ENCODE peak calls at places on chromosomes 3 and 15, in nine cellular contexts. One of them, this sample, is unnamed.
A peak's percentile ranks its signal among the peaks of the same experiment; 100 is the strongest.

GRCh38 chr3:23183114-23183513 is 20.0 kb upstream of the UBE2E2 start:
- DNase-seq in OCI-M1: no peak
- DNase-seq in ELF-1: no peak
- DNase-seq in dermis blood vessel endothelial cell: no peak
- DNase-seq in hypothalamus: no peak
- DNase-seq in renal cortical epithelial cell: no peak
- DNase-seq in AG04449: no peak
- DNase-seq in pons: no peak
- DNase-seq in activated CD8-positive, alpha-beta memory T cell treated with anti-CD3 and anti-CD28 coated beads for 24 hours: no peak
- DNase-seq in this sample: no peak

GRCh38 chr15:73965094-73965729 is 26.9 kb downstream of the STOML1 start:
- DNase-seq in OCI-M1: no peak
- DNase-seq in ELF-1: peak; percentile 90
- DNase-seq in dermis blood vessel endothelial cell: no peak
- DNase-seq in hypothalamus: no peak
- DNase-seq in renal cortical epithelial cell: no peak
- DNase-seq in AG04449: no peak
- DNase-seq in pons: no peak
- DNase-seq in activated CD8-positive, alpha-beta memory T cell treated with anti-CD3 and anti-CD28 coated beads for 24 hours: peak; percentile 75
- DNase-seq in this sample: no peak

GRCh38 chr3:126850370-126851085 is 132.4 kb upstream of the PLXNA1 start:
- DNase-seq in OCI-M1: no peak
- DNase-seq in ELF-1: peak; percentile 97
- DNase-seq in dermis blood vessel endothelial cell: peak; percentile 7
- DNase-seq in hypothalamus: no peak
- DNase-seq in renal cortical epithelial cell: peak; percentile 92
- DNase-seq in AG04449: peak; percentile 73
- DNase-seq in pons: no peak
- DNase-seq in activated CD8-positive, alpha-beta memory T cell treated with anti-CD3 and anti-CD28 coated beads for 24 hours: no peak
- DNase-seq in this sample: peak; percentile 81

GRCh38 chr3:196988241-196989029 is 19.8 kb upstream of the PIGZ start:
- DNase-seq in OCI-M1: peak; percentile 82
- DNase-seq in ELF-1: peak; percentile 58
- DNase-seq in dermis blood vessel endothelial cell: no peak
- DNase-seq in hypothalamus: no peak
- DNase-seq in renal cortical epithelial cell: no peak
- DNase-seq in AG04449: no peak
- DNase-seq in pons: no peak
- DNase-seq in activated CD8-positive, alpha-beta memory T cell treated with anti-CD3 and anti-CD28 coated beads for 24 hours: no peak
- DNase-seq in this sample: no peak

GRCh38 chr15:57283774-57284508 is 92.4 kb upstream of the CGNL1 start:
- DNase-seq in OCI-M1: peak; percentile 75
- DNase-seq in ELF-1: no peak
- DNase-seq in dermis blood vessel endothelial cell: no peak
- DNase-seq in hypothalamus: no peak
- DNase-seq in renal cortical epithelial cell: no peak
- DNase-seq in AG04449: no peak
- DNase-seq in pons: no peak
- DNase-seq in activated CD8-positive, alpha-beta memory T cell treated with anti-CD3 and anti-CD28 coated beads for 24 hours: no peak
- DNase-seq in this sample: no peak

GRCh38 chr3:43270078-43270477 is 16.3 kb upstream of the SNRK start:
- DNase-seq in OCI-M1: no peak
- DNase-seq in ELF-1: no peak
- DNase-seq in dermis blood vessel endothelial cell: no peak
- DNase-seq in hypothalamus: no peak
- DNase-seq in renal cortical epithelial cell: no peak
- DNase-seq in AG04449: no peak
- DNase-seq in pons: no peak
- DNase-seq in activated CD8-positive, alpha-beta memory T cell treated with anti-CD3 and anti-CD28 coated beads for 24 hours: no peak
- DNase-seq in this sample: no peak

GRCh38 chr3:119589087-119589773 is 8.5 kb upstream of the PLA1A start:
- DNase-seq in OCI-M1: no peak
- DNase-seq in ELF-1: no peak
- DNase-seq in dermis blood vessel endothelial cell: no peak
- DNase-seq in hypothalamus: no peak
- DNase-seq in renal cortical epithelial cell: no peak
- DNase-seq in AG04449: no peak
- DNase-seq in pons: no peak
- DNase-seq in activated CD8-positive, alpha-beta memory T cell treated with anti-CD3 and anti-CD28 coated beads for 24 hours: no peak
- DNase-seq in this sample: no peak

GRCh38 chr3:98761656-98762229 is 1.4 kb upstream of the ST3GAL6 start:
- DNase-seq in OCI-M1: peak; percentile 75
- DNase-seq in ELF-1: no peak
- DNase-seq in dermis blood vessel endothelial cell: no peak
- DNase-seq in hypothalamus: no peak
- DNase-seq in renal cortical epithelial cell: no peak
- DNase-seq in AG04449: no peak
- DNase-seq in pons: peak; percentile 60
- DNase-seq in activated CD8-positive, alpha-beta memory T cell treated with anti-CD3 and anti-CD28 coated beads for 24 hours: no peak
- DNase-seq in this sample: no peak